ENCODE peak calls at places on chromosomes 2 and 18, in five cellular contexts. I is body of pancreas, K is lower leg skin, Q is Peyer's patch, T is transverse colon. W is an unnamed sample.

GRCh38 chr2:217858519-217859466 is 144.0 kb downstream of the TNS1 start:
- DNase-seq in Q (no peak), K (peak), T (peak), I (peak), W (peak)

GRCh38 chr2:29390131-29390530 is 274.9 kb downstream of the CLIP4 start:
- DNase-seq in Q (no peak), I (no peak), K (no peak), T (no peak), W (no peak)

GRCh38 chr2:110858993-110859770 is 126.8 kb downstream of the ACOXL start:
- DNase-seq in K (no peak), T (no peak), Q (no peak), I (no peak), W (no peak)

GRCh38 chr2:240605867-240606743 is 19.2 kb upstream of the GPR35 start:
- DNase-seq in T (no peak), Q (no peak), K (no peak), I (no peak), W (no peak)

GRCh38 chr2:106143495-106144215 is 50.4 kb downstream of the UXS1 start:
- DNase-seq in I (no peak), T (no peak), Q (no peak), K (no peak), W (no peak)

GRCh38 chr18:79567481-79568147 is 112.0 kb upstream of the CTDP1 start:
- DNase-seq in K (no peak), Q (no peak), I (peak), T (no peak), W (peak)

GRCh38 chr18:48897531-48897930 is 53.2 kb downstream of the SMAD7 start:
- DNase-seq in I (no peak), T (no peak), Q (no peak), K (no peak), W (no peak)

GRCh38 chr18:21851327-21851961 is 110.9 kb downstream of the MIB1 start:
- DNase-seq in I (no peak), T (no peak), Q (no peak), K (no peak), W (no peak)

GRCh38 chr2:237549216-237550056 is 16.9 kb upstream of the PRLH start:
- DNase-seq in T (no peak), I (no peak), K (no peak), Q (no peak), W (no peak)

GRCh38 chr2:201500534-201500933 is 49.0 kb downstream of the STRADB start:
- DNase-seq in Q (no peak), T (no peak), I (no peak), K (no peak), W (no peak)

GRCh38 chr2:26086155-26086634 is 52.3 kb downstream of the RAB10 start:
- DNase-seq in Q (no peak), T (no peak), K (no peak), I (no peak), W (no peak)

GRCh38 chr2:236239276-236240065 is 24.7 kb downstream of the ASB18 start:
- DNase-seq in Q (no peak), K (no peak), T (no peak), I (no peak), W (no peak)

GRCh38 chr18:74222710-74223497 is 68.9 kb downstream of the CYB5A start:
- DNase-seq in T (no peak), K (no peak), Q (no peak), I (no peak), W (no peak)

GRCh38 chr2:15965564-15966019 is 25.2 kb downstream of the MYCN start:
- DNase-seq in K (no peak), Q (no peak), I (no peak), T (no peak), W (no peak)

GRCh38 chr2:222257645-222258044 is 41.2 kb downstream of the PAX3 start:
- DNase-seq in I (no peak), K (no peak), T (no peak), Q (no peak), W (no peak)

GRCh38 chr18:5419601-5420000 is 124.1 kb upstream of the ZBTB14 start:
- DNase-seq in K (no peak), T (no peak), Q (no peak), I (no peak), W (no peak)

GRCh38 chr2:168515502-168515901 is 59.4 kb downstream of the CERS6 start:
- DNase-seq in Q (no peak), I (no peak), K (no peak), T (no peak), W (no peak)

GRCh38 chr18:26960901-26961300 is 95.4 kb upstream of the AQP4 start:
- DNase-seq in Q (no peak), T (no peak), I (no peak), K (no peak), W (no peak)

GRCh38 chr18:32707586-32707985 is 65.2 kb downstream of the KLHL14 start:
- DNase-seq in K (no peak), I (no peak), T (no peak), Q (no peak), W (no peak)

GRCh38 chr2:128646091-128646490 is 327.4 kb upstream of the HS6ST1 start:
- DNase-seq in T (no peak), K (no peak), Q (no peak), I (no peak), W (no peak)

GRCh38 chr18:6219116-6219717 is 195.5 kb downstream of the L3MBTL4 start:
- DNase-seq in T (no peak), I (no peak), K (no peak), Q (no peak), W (no peak)

GRCh38 chr2:233208382-233209116 is 42.9 kb upstream of the ATG16L1 start:
- DNase-seq in T (no peak), I (no peak), K (no peak), Q (no peak), W (no peak)

GRCh38 chr2:128321784-128322650 is 3.3 kb upstream of the HS6ST1 start:
- DNase-seq in K (peak), T (peak), Q (peak), I (peak), W (peak)

GRCh38 chr18:1659190-1659589 is 754.5 kb downstream of the ADCYAP1 start:
- DNase-seq in Q (no peak), K (no peak), I (no peak), T (no peak), W (peak)

GRCh38 chr2:13006407-13006806 is 289.7 kb downstream of the TRIB2 start:
- DNase-seq in T (no peak), I (no peak), K (no peak), Q (no peak), W (no peak)

GRCh38 chr2:135563793-135564192 is 32.5 kb downstream of the R3HDM1 start:
- DNase-seq in K (no peak), Q (no peak), I (no peak), T (no peak), W (no peak)

GRCh38 chr2:231935815-231936214 is 9.6 kb upstream of the NPPC start:
- DNase-seq in Q (no peak), T (no peak), I (no peak), K (no peak), W (no peak)

GRCh38 chr18:30987479-30988241 is 54.9 kb downstream of the DSC3 start:
- DNase-seq in Q (no peak), K (peak), I (peak), T (peak), W (no peak)

GRCh38 chr2:157261199-157261782 is 3.8 kb downstream of the GALNT5 start:
- DNase-seq in Q (no peak), I (no peak), K (no peak), T (peak), W (peak)

GRCh38 chr18:63409301-63409700 is 13.0 kb downstream of the VPS4B start:
- DNase-seq in Q (no peak), K (no peak), T (no peak), I (no peak), W (no peak)

GRCh38 chr2:165762723-165763122 is 31.3 kb downstream of the GALNT3 start:
- DNase-seq in T (no peak), I (no peak), Q (no peak), K (no peak), W (no peak)

GRCh38 chr2:159989249-159989648 is 73.2 kb downstream of the PLA2R1 start:
- DNase-seq in T (no peak), I (no peak), Q (no peak), K (no peak), W (no peak)

GRCh38 chr2:190940451-190940850 is 59.8 kb downstream of the GLS start:
- DNase-seq in I (peak), Q (no peak), K (no peak), T (no peak), W (no peak)

GRCh38 chr2:86102157-86102556 is 3.5 kb downstream of the POLR1A start:
- DNase-seq in Q (no peak), K (no peak), I (no peak), T (no peak), W (no peak)

GRCh38 chr2:86107031-86107430 is 996 bp downstream of the PTCD3 start:
- DNase-seq in T (no peak), Q (no peak), K (no peak), I (no peak), W (no peak)

GRCh38 chr2:86105252-86105968 is at the start of gene POLR1A:
- DNase-seq in T (peak), K (peak), I (peak), Q (peak), W (peak)

GRCh38 chr2:86105969-86106945 is at the start of gene PTCD3:
- DNase-seq in K (peak), I (peak), T (peak), Q (peak), W (peak)
- TF ChIP-seq POLR2A in K (no peak), I (peak), T (peak), Q (peak), W (peak)

GRCh38 chr2:78646965-78647364 is 378.5 kb upstream of the REG3G start:
- DNase-seq in K (no peak), I (no peak), Q (no peak), T (no peak), W (no peak)
- TF ChIP-seq POLR2A in K (no peak), I (no peak), Q (no peak), T (no peak), W (no peak)

GRCh38 chr18:58669731-58670379 is 1.4 kb upstream of the MALT1 start:
- DNase-seq in K (no peak), T (no peak), Q (no peak), I (no peak), W (peak)
- TF ChIP-seq POLR2A in K (no peak), T (no peak), Q (no peak), I (no peak), W (no peak)

GRCh38 chr2:60882971-60883753 is 1.8 kb downstream of the REL start:
- DNase-seq in I (peak), T (peak), K (no peak), Q (peak), W (no peak)

GRCh38 chr2:60883896-60884295 is 2.5 kb downstream of the REL start:
- DNase-seq in K (no peak), Q (no peak), T (no peak), I (no peak), W (no peak)

GRCh38 chr2:60884795-60885194 is 3.4 kb downstream of the REL start:
- DNase-seq in K (no peak), I (no peak), T (no peak), Q (no peak), W (no peak)

GRCh38 chr2:60880633-60880987 is 764 bp upstream of the REL start:
- DNase-seq in Q (no peak), K (no peak), T (no peak), I (no peak), W (no peak)

GRCh38 chr2:60880988-60881932 is at the start of gene REL:
- DNase-seq in I (peak), Q (peak), K (peak), T (peak), W (peak)
- TF ChIP-seq POLR2A in I (peak), Q (peak), K (peak), T (peak), W (peak)

DNA sequence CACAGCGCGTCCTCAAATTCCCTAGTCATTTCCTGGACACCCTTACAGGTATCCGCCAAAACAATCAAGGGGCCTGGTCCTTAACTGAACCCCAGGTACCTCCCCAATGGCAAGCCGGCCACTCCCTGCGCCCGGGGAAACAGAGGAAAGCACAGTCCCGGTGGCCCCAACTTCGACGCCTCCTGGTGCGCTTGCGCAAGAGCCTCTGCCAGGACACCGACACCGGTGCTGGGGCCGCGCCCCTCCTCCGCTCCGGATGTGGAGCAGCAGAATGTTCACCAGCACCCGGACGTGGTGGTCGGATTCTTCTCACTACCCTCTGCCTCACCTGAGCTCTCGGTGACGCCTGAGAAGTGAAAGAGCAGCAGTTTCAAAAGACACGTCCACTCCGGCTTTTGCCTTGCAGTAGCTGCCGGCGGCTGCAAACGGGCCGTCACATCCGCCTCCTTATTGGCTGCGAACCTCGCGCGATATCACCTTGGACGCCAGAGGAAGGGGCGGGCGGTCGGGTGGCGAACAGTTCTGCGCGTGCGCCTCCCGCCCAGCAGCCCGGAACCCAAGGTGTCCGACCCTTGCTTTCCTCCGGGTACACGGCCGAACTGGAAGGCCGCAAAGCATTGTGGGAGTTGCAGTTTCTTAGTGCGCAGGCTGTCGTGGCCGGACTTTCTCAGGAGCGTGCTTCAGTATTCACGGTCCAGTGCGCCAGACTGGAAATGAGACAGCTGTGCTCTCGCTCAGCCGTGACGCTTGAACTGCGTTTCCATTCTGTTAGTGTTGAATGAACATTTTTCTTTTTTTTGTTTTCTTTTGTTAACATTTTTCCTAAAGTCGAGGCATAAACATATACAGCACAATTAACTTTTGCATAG is at the start of gene TXNDC9:
- DNase-seq in Q (peak), K (peak), T (peak), I (peak), W (peak)
- TF ChIP-seq POLR2A in Q (peak), K (no peak), T (peak), I (peak), W (peak)

DNA sequence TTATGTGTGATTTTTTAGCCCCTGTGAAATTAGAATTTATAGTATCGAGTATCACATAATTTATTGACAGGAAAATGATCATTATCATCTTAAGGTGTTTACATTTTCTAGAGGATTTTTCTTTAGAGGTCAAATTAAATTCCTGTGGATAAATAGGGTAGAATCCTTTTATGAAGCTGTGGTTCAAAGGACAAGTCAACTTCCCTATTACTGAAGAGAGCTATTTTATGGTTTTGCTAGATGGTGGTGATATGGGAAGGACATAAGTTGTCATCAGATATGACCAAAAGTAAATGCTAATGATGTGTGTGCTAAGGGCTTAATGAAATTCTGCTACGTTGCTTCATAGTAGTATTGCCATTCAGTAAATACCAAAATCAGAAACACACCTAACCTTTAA is 80.1 kb downstream of the EML4 start:
- DNase-seq in Q (no peak), K (no peak), T (no peak), I (no peak), W (no peak)
- TF ChIP-seq POLR2A in Q (no peak), K (no peak), T (no peak), I (no peak), W (no peak)